ENCODE peak calls at places on chromosomes 5 and 9, in six cellular contexts. X, B, D, P, A and Y are unnamed samples.

GRCh38 chr9:91558879-91559278 is 135.2 kb upstream of the NFIL3 start:
- DNase-seq in X (no peak), B (no peak), D (no peak), P (no peak), A (no peak), Y (no peak)

GRCh38 chr9:16450578-16450977 is 419.9 kb downstream of the BNC2 start:
- DNase-seq in X (no peak), B (no peak), D (no peak), P (no peak), A (no peak), Y (no peak)

GRCh38 chr5:68482199-68482598 is 266.6 kb downstream of the PIK3R1 start:
- DNase-seq in X (no peak), B (no peak), D (no peak), P (no peak), A (no peak), Y (peak; percentile 34)

GRCh38 chr9:37976714-37977477 is 73.0 kb upstream of the SLC25A51 start:
- DNase-seq in X (no peak), B (no peak), D (no peak), P (peak; percentile 75), A (peak; percentile 44), Y (no peak)

GRCh38 chr5:115773010-115773580 is 43.4 kb downstream of the CDO1 start:
- DNase-seq in X (no peak), B (no peak), D (no peak), P (no peak), A (peak; percentile 28), Y (no peak)

GRCh38 chr9:128946945-128947422 is 419 bp downstream of the DOLK start:
- DNase-seq in X (no peak), B (peak; percentile 47), D (peak; percentile 42), P (no peak), A (peak; percentile 48), Y (peak; percentile 39)

GRCh38 chr5:159971931-159972461 is 36.9 kb upstream of the TTC1 start:
- DNase-seq in X (no peak), B (no peak), D (no peak), P (no peak), A (no peak), Y (no peak)

GRCh38 chr9:113481176-113481805 is 17.8 kb downstream of the RGS3 start:
- DNase-seq in X (no peak), B (no peak), D (no peak), P (no peak), A (no peak), Y (no peak)

GRCh38 chr5:61123145-61123544 is 39.1 kb downstream of the SMIM15 start:
- DNase-seq in X (no peak), B (no peak), D (no peak), P (no peak), A (no peak), Y (no peak)

GRCh38 chr9:104740596-104740995 is 6.9 kb upstream of the NIPSNAP3A start:
- DNase-seq in X (no peak), B (no peak), D (no peak), P (no peak), A (no peak), Y (no peak)

GRCh38 chr9:130414081-130414731 is 30.6 kb upstream of the ASS1 start:
- DNase-seq in X (no peak), B (no peak), D (no peak), P (no peak), A (no peak), Y (no peak)

GRCh38 chr5:91166040-91166807 is 216.9 kb downstream of the ARRDC3 start:
- DNase-seq in X (no peak), B (no peak), D (no peak), P (no peak), A (no peak), Y (no peak)

GRCh38 chr9:128088253-128088945 is 20.4 kb downstream of the SLC25A25 start:
- DNase-seq in X (no peak), B (no peak), D (no peak), P (no peak), A (no peak), Y (no peak)

GRCh38 chr5:34626036-34626435 is 30.1 kb upstream of the RAI14 start:
- DNase-seq in X (no peak), B (no peak), D (no peak), P (peak; percentile 88), A (no peak), Y (no peak)

GRCh38 chr5:139692148-139692547 is 44.0 kb downstream of the CXXC5 start:
- DNase-seq in X (no peak), B (no peak), D (no peak), P (no peak), A (no peak), Y (no peak)

GRCh38 chr5:73387630-73388370 is 60.8 kb downstream of the FOXD1 start:
- DNase-seq in X (peak; percentile 2), B (no peak), D (no peak), P (no peak), A (no peak), Y (no peak)

GRCh38 chr5:157520911-157521703 is 54.5 kb downstream of the ADAM19 start:
- DNase-seq in X (no peak), B (no peak), D (no peak), P (peak; percentile 85), A (peak; percentile 87), Y (no peak)

GRCh38 chr5:137730331-137730730 is 5.6 kb downstream of the KLHL3 start:
- DNase-seq in X (no peak), B (no peak), D (no peak), P (no peak), A (no peak), Y (no peak)

GRCh38 chr9:36163049-36163839 is 5.9 kb upstream of the CCIN start:
- DNase-seq in X (no peak), B (no peak), D (peak; percentile 60), P (peak; percentile 72), A (peak; percentile 67), Y (peak; percentile 55)

GRCh38 chr9:982660-983240 is 6.3 kb downstream of the DMRT3 start:
- DNase-seq in X (no peak), B (no peak), D (no peak), P (no peak), A (no peak), Y (no peak)

GRCh38 chr9:125743687-125744428 is 3.3 kb upstream of the PBX3 start:
- DNase-seq in X (no peak), B (no peak), D (no peak), P (no peak), A (no peak), Y (no peak)

GRCh38 chr5:33725846-33726245 is 165.9 kb downstream of the ADAMTS12 start:
- DNase-seq in X (no peak), B (no peak), D (no peak), P (no peak), A (no peak), Y (no peak)

GRCh38 chr5:40869371-40869770 is 28.2 kb downstream of the CARD6 start:
- DNase-seq in X (no peak), B (no peak), D (no peak), P (no peak), A (no peak), Y (no peak)

GRCh38 chr9:33153666-33154065 is 13.5 kb downstream of the B4GALT1 start:
- DNase-seq in X (peak; percentile 29), B (no peak), D (no peak), P (no peak), A (no peak), Y (no peak)

GRCh38 chr5:133489632-133490031 is 122.7 kb downstream of the FSTL4 start:
- DNase-seq in X (no peak), B (no peak), D (no peak), P (no peak), A (no peak), Y (no peak)

GRCh38 chr5:145925353-145925752 is 11.0 kb upstream of the SH3RF2 start:
- DNase-seq in X (no peak), B (no peak), D (no peak), P (peak; percentile 79), A (no peak), Y (no peak)

GRCh38 chr5:146388418-146388817 is 49.8 kb downstream of the POU4F3 start:
- DNase-seq in X (no peak), B (no peak), D (no peak), P (no peak), A (no peak), Y (no peak)

GRCh38 chr9:106286249-106286648 is 576.7 kb upstream of the ZNF462 start:
- DNase-seq in X (no peak), B (no peak), D (peak; percentile 18), P (peak; percentile 83), A (no peak), Y (no peak)

GRCh38 chr9:93193373-93193725 is 9.4 kb downstream of the WNK2 start:
- DNase-seq in X (no peak), B (no peak), D (no peak), P (no peak), A (peak; percentile 22), Y (no peak)

GRCh38 chr9:85321561-85321960 is 420.2 kb downstream of the AGTPBP1 start:
- DNase-seq in X (no peak), B (no peak), D (no peak), P (no peak), A (no peak), Y (no peak)

GRCh38 chr9:19948021-19948420 is 159.2 kb upstream of the SLC24A2 start:
- DNase-seq in X (no peak), B (no peak), D (no peak), P (no peak), A (no peak), Y (no peak)

GRCh38 chr5:125798311-125798710 is 624.9 kb upstream of the GRAMD2B start:
- DNase-seq in X (no peak), B (no peak), D (no peak), P (peak; percentile 20), A (no peak), Y (no peak)

GRCh38 chr5:8897316-8897715 is 648.6 kb downstream of the SEMA5A start:
- DNase-seq in X (no peak), B (no peak), D (no peak), P (no peak), A (no peak), Y (no peak)

GRCh38 chr9:105413486-105414068 is 34.3 kb upstream of the FSD1L start:
- DNase-seq in X (no peak), B (peak; percentile 29), D (no peak), P (peak; percentile 55), A (no peak), Y (no peak)